ENCODE peak calls at places on chromosomes 13 and 19, in six cellular contexts. Y is WTC11, S is type B pancreatic cell, M is suprapubic skin, U is astrocyte of the spinal cord, E is LNCaP clone FGC. V is an unnamed sample.

GRCh38 chr19:41936416-41936850 is 8.2 kb upstream of the ERFL start:
- DNase-seq in S (no peak), E (no peak), M (no peak), U (no peak), Y (no peak), V (no peak)

GRCh38 chr13:45847554-45848224 is 3.9 kb downstream of the SIAH3 start:
- DNase-seq in Y (no peak), M (no peak), U (no peak), S (no peak), E (no peak), V (no peak)

GRCh38 chr13:94454906-94455305 is 24.6 kb downstream of the DCT start:
- DNase-seq in M (no peak), U (no peak), Y (no peak), S (no peak), E (no peak), V (no peak)

GRCh38 chr19:13847033-13847899 is 29.7 kb upstream of the NANOS3 start:
- DNase-seq in E (no peak), U (peak; percentile 97), Y (peak; percentile 89), S (peak; percentile 93), M (peak; percentile 98), V (peak; percentile 86)

GRCh38 chr19:30222428-30222873 is 149.7 kb upstream of the ZNF536 start:
- DNase-seq in U (no peak), E (no peak), M (peak; percentile 69), Y (peak; percentile 76), S (no peak), V (peak; percentile 76)

GRCh38 chr13:112779856-112780604 is 90.2 kb downstream of the ATP11A start:
- DNase-seq in M (no peak), U (no peak), Y (peak; percentile 12), E (no peak), S (peak; percentile 65), V (no peak)

GRCh38 chr13:24671367-24672117 is 8.7 kb upstream of the ATP12A start:
- DNase-seq in E (peak; percentile 46), Y (peak; percentile 35), S (no peak), U (peak; percentile 64), M (no peak), V (peak; percentile 35)

GRCh38 chr19:6532244-6532999 is 1.6 kb downstream of the TNFSF9 start:
- DNase-seq in U (no peak), Y (no peak), M (no peak), E (no peak), S (no peak), V (no peak)

GRCh38 chr19:49876422-49877019 is 634 bp downstream of the AKT1S1 start:
- DNase-seq in M (peak; percentile 99), E (peak; percentile 98), S (peak; percentile 97), Y (peak; percentile 98), U (peak; percentile 99), V (peak; percentile 97)

GRCh38 chr13:113562085-113562749 is 22.3 kb upstream of the TFDP1 start:
- DNase-seq in S (peak; percentile 82), Y (peak; percentile 88), M (peak; percentile 69), U (peak; percentile 77), E (no peak), V (peak; percentile 87)

DNA sequence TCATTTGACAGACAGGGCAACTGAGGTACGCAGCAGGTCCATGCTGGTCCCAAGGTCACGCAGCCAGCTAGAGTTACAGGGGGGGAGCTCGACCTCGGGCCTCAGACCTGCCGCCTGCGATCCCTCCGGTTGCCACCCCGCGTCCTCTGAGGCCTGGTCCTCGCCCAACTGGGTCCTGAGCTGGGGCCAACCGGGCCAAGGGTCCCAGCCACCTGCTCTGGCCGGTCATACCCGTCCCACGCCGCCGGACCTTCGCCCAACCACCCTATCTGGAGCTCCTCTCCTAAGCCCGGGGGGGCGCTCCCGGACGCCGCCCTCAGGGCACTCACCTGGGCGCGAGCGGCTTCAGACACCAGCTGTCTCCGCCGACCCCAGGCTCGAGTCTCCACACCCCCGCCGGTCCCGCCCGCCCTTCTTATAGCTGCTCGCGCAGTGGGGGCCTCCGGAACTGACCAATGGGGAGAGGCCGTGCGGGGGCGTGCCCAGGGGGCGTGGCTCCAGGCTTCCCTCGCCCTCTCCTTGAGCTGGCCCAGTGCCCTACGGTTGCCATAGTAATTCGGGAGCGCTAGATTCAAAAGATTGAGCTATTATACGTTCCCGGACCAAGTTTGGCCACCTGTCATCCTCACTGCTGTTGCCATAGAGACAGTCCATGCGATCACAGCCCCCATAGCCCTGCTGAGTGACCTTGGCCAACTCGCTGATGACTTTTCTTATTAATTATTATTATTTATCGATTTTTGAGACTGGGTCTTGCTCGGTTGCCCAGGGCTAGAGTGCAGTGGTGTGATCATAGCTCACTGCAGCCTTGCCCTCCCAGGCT is at the start of gene PLIN5:
- DNase-seq in S (peak; percentile 90), U (peak; percentile 19), M (no peak), Y (peak; percentile 97), E (no peak), V (peak; percentile 87)
- TF ChIP-seq CTCF in S (peak; percentile 19), U (no peak), M (no peak), Y (no peak), E (no peak), V (no peak)

DNA sequence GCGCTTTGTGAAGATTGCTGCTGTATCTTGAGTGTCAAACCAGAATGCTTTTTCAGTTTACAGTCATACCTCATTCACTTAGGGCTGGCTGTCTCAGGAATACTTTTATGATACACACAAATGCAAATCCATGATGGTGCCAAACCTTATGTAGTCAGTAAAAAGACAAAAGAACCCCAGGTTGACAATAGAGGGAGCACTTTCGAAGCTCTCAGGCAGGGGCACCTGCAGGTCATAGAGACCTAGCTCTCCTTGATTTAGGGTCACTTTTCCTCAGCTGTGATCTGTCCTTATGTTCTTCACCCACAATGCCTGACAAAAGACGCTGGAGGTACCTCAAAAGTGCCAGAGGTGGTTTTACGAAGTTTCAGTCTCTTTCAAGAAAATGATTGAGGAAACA is 172.2 kb downstream of the DNAJC15 start:
- DNase-seq in M (no peak), U (no peak), S (no peak), E (no peak), Y (no peak), V (no peak)
- TF ChIP-seq CTCF in M (no peak), U (peak; percentile 16), S (no peak), E (peak; percentile 29), Y (no peak), V (no peak)

DNA sequence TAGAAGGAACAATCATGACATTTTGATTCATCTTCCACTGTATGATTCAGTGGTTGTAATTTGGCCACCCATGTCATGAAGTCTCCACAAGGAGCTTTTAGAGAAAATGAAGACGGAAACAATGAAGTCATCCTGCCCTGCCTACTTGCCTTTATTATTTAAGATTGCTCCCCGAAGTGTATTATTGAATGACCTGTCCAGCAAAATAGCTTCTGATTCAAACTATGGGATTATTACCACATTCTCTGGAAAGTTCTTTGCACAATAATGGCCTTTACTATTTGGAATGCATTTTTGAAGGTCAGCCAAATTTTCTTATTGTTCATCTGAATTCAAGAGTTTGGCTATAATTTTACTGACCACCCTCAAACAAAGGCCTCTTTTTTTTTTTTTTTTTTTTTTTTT is 77.8 kb upstream of the RFC3 start:
- DNase-seq in S (no peak), M (no peak), U (peak; percentile 52), E (no peak), Y (no peak), V (no peak)
- TF ChIP-seq CTCF in S (no peak), M (no peak), U (no peak), E (no peak), Y (no peak), V (no peak)

GRCh38 chr19:1222394-1222793 is 15.4 kb downstream of the CBARP start:
- DNase-seq in U (no peak), E (no peak), Y (no peak), M (no peak), S (no peak), V (peak; percentile 40)

GRCh38 chr19:1219786-1220451 is 14.3 kb downstream of the STK11 start:
- DNase-seq in Y (no peak), M (no peak), E (no peak), S (no peak), U (no peak), V (no peak)

GRCh38 chr19:1221904-1222255 is 15.9 kb downstream of the CBARP start:
- DNase-seq in M (no peak), S (no peak), U (no peak), E (no peak), Y (no peak), V (no peak)

GRCh38 chr19:1220452-1221037 is 15.0 kb downstream of the STK11 start:
- DNase-seq in E (no peak), Y (no peak), S (no peak), M (no peak), U (no peak), V (peak; percentile 51)

GRCh38 chr19:1221141-1221903 is 15.7 kb downstream of the STK11 start:
- DNase-seq in M (no peak), U (peak; percentile 50), S (no peak), Y (peak; percentile 65), E (no peak), V (peak; percentile 84)
- TF ChIP-seq CTCF in M (peak; percentile 56), U (peak; percentile 77), S (peak; percentile 75), Y (peak; percentile 55), E (peak; percentile 72), V (peak; percentile 69)

GRCh38 chr19:46299004-46299509 is 2.2 kb downstream of the HIF3A start:
- DNase-seq in E (peak; percentile 26), M (peak; percentile 97), S (peak; percentile 87), U (peak; percentile 92), Y (no peak), V (no peak)

GRCh38 chr19:46298477-46299003 is 1.7 kb downstream of the HIF3A start:
- DNase-seq in Y (no peak), S (no peak), U (no peak), E (no peak), M (no peak), V (no peak)

GRCh38 chr19:46299695-46300094 is 2.9 kb downstream of the HIF3A start:
- DNase-seq in S (no peak), E (no peak), Y (no peak), U (no peak), M (no peak), V (no peak)

GRCh38 chr19:46296722-46297431 is at the start of gene HIF3A:
- DNase-seq in Y (peak; percentile 93), E (no peak), M (no peak), S (peak; percentile 91), U (peak; percentile 58), V (peak; percentile 87)

GRCh38 chr19:46297700-46298476 is 1.0 kb downstream of the HIF3A start:
- DNase-seq in Y (peak; percentile 35), M (peak; percentile 86), S (no peak), E (no peak), U (peak; percentile 40), V (no peak)
- TF ChIP-seq CTCF in Y (no peak), M (peak; percentile 15), S (no peak), E (no peak), U (peak; percentile 30), V (no peak)

DNA sequence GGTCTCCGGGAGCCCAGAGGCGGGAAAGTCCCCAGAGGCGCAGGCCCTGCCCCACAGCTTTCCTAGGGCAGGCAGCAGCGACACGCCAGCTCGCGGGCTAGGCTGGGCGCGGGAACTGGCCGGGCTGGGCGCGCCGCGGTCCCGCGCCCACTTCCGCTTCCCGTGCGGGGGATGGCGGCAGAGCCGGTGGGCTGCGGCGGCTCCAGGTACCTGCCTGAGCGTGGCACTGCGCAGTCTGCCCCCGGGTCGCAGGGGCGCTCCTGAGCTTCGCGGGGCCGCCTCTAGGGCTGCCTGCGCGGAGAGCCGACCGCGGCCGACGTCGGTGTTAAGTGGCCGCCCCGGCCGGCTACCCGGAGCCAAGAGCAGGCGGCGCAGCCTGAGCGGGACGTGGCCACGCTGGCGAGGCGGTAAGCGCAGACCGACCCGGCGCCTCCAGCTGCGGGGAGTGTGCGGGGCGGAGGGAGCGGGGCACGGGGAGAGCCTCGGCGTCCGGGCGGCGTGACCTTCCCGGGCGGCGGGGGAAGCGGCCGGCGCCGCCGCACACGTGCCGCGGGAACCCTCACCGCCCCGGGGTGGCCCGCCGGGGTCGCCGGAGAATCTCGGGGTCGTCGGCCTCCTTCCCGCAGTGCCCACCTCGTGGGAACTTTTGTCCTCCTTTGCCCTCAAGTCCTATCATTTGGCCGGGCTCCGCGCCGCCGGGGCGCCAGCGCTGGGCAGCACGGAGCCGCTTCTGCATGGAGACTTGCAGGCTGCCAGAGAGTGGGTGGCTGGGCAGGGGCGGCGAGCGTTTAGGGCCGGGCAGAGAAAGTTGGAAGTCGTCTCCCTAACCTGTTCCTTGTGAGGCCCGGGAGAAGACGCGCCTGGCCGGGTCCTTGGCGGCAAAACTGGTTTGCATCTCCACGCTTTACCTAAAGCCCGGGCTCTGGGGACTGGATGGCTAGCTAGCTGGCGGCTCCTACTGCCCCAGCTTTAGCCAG is 31.4 kb upstream of the MPHOSPH8 start:
- DNase-seq in U (peak; percentile 40), E (no peak), Y (peak; percentile 69), M (no peak), S (peak; percentile 78), V (peak; percentile 71)
- TF ChIP-seq CTCF in U (peak; percentile 8), E (peak; percentile 23), Y (no peak), M (peak; percentile 11), S (peak; percentile 70), V (no peak)

V was measured in glutamatergic neuron.